ENCODE peak calls at places on chromosomes 4 and X, in ten cellular contexts. G is heart left ventricle, V is HAP-1, R is cardiac muscle cell, T is K562, D is A549, Q is tibial nerve, Z is PC-3, E is thyroid gland, H is stomach. S is an unnamed sample. For H3K9me3, the result is how much of the 10 kb centered on the place peaks cover.

GRCh38 chrX:115940888-115941332 is 229.6 kb upstream of the AGTR2 start:
- DNase-seq in G (no peak), V (peak), R (peak), T (peak), D (peak), Q (peak), Z (peak), E (no peak), H (peak), S (no peak)

GRCh38 chr4:152485726-152486276 is 50.1 kb downstream of the FBXW7 start:
- DNase-seq in G (no peak), V (no peak), R (peak), T (peak), D (peak), Q (no peak), Z (peak), E (no peak), H (no peak), S (peak)

GRCh38 chrX:46819136-46819535 is 17.7 kb upstream of the RP2 start:
- DNase-seq in G (no peak), V (no peak), R (no peak), T (no peak), D (no peak), Q (no peak), Z (no peak), E (peak), H (no peak), S (no peak)

GRCh38 chr4:128461300-128462103 is 173.9 kb upstream of the PGRMC2 start:
- DNase-seq in G (no peak), V (peak), R (peak), T (peak), D (peak), Q (no peak), Z (peak), E (peak), H (no peak), S (no peak)

GRCh38 chrX:71652405-71652804 is 14.9 kb upstream of the LOC101059915 start:
- DNase-seq in G (no peak), V (peak), R (peak), T (peak), D (peak), Q (no peak), Z (peak), E (peak), H (peak), S (peak)

GRCh38 chrX:44903107-44903506 is 30.1 kb downstream of the KDM6A start:
- DNase-seq in G (no peak), V (no peak), R (peak), T (peak), D (peak), Q (no peak), Z (peak), E (no peak), H (no peak), S (no peak)

GRCh38 chr4:39319678-39320077 is 46.5 kb downstream of the RFC1 start:
- DNase-seq in G (no peak), V (no peak), R (peak), T (peak), D (peak), Q (no peak), Z (peak), E (no peak), H (no peak), S (no peak)

GRCh38 chr4:40856836-40857362 is 107.1 kb downstream of the NSUN7 start:
- DNase-seq in G (peak), V (peak), R (peak), T (peak), D (peak), Q (peak), Z (peak), E (peak), H (peak), S (peak)

GRCh38 chr4:43339435-43339834 is 446.9 kb downstream of the GRXCR1 start:
- DNase-seq in G (no peak), V (no peak), R (peak), T (no peak), D (no peak), Q (no peak), Z (peak), E (no peak), H (no peak), S (no peak)

GRCh38 chrX:46713672-46714487 is 45.0 kb downstream of the SLC9A7 start:
- DNase-seq in G (no peak), V (no peak), R (peak), T (no peak), D (no peak), Q (no peak), Z (no peak), E (no peak), H (no peak), S (no peak)

GRCh38 chrX:53190363-53190960 is 34.5 kb downstream of the KDM5C start:
- DNase-seq in G (no peak), V (peak), R (no peak), T (peak), D (no peak), Q (no peak), Z (no peak), E (no peak), H (no peak), S (no peak)

GRCh38 chrX:18701621-18702361 is 5.7 kb upstream of the PPEF1 start:
- DNase-seq in G (no peak), V (peak), R (peak), T (no peak), D (peak), Q (peak), Z (peak), E (peak), H (peak), S (no peak)

GRCh38 chr4:1973661-1974060 is 35.1 kb downstream of the NELFA start:
- DNase-seq in G (no peak), V (no peak), R (no peak), T (no peak), D (no peak), Q (no peak), Z (no peak), E (no peak), H (no peak), S (no peak)

GRCh38 chr4:139719381-139720101 is 53.9 kb downstream of the MGST2 start:
- DNase-seq in G (no peak), V (no peak), R (no peak), T (no peak), D (no peak), Q (no peak), Z (no peak), E (no peak), H (no peak), S (no peak)

GRCh38 chr4:60296381-60296780 is 903.7 kb upstream of the ADGRL3 start:
- DNase-seq in G (no peak), V (no peak), R (no peak), T (no peak), D (no peak), Q (no peak), Z (no peak), E (no peak), H (no peak), S (no peak)

GRCh38 chrX:33160273-33160672 is 51.1 kb downstream of the DMD start:
- DNase-seq in G (no peak), V (no peak), R (no peak), T (no peak), D (no peak), Q (no peak), Z (no peak), E (no peak), H (no peak), S (no peak)

GRCh38 chr4:148857234-148857972 is 415.2 kb upstream of the NR3C2 start:
- DNase-seq in G (no peak), V (no peak), R (no peak), T (no peak), D (no peak), Q (no peak), Z (no peak), E (peak), H (no peak), S (no peak)

GRCh38 chrX:330726-331144 is 12.1 kb upstream of the GTPBP6 start:
- DNase-seq in G (peak), V (no peak), R (no peak), T (no peak), D (no peak), Q (no peak), Z (no peak), E (no peak), H (no peak), S (no peak)

GRCh38 chrX:387729-388128 is 1.0 kb upstream of the PPP2R3B start:
- DNase-seq in G (no peak), V (no peak), R (no peak), T (no peak), D (no peak), Q (no peak), Z (no peak), E (no peak), H (no peak), S (no peak)

GRCh38 chrX:136598631-136599030 is 49.3 kb upstream of the CD40LG start:
- DNase-seq in G (no peak), V (no peak), R (no peak), T (no peak), D (no peak), Q (no peak), Z (no peak), E (no peak), H (no peak), S (no peak)

GRCh38 chr4:102438873-102439614 is 62.1 kb upstream of the NFKB1 start:
- DNase-seq in G (no peak), V (peak), R (peak), T (peak), D (peak), Q (no peak), Z (peak), E (no peak), H (no peak), S (no peak)

GRCh38 chrX:45506149-45506768 is 305.6 kb upstream of the DIPK2B start:
- DNase-seq in G (no peak), V (no peak), R (no peak), T (no peak), D (no peak), Q (no peak), Z (no peak), E (no peak), H (no peak), S (no peak)

GRCh38 chr4:121574618-121575017 is 122.2 kb downstream of the ANXA5 start:
- DNase-seq in G (no peak), V (no peak), R (no peak), T (no peak), D (no peak), Q (no peak), Z (no peak), E (no peak), H (no peak), S (no peak)

GRCh38 chr4:107757860-107758476 is 37.9 kb upstream of the PAPSS1 start:
- DNase-seq in G (no peak), V (no peak), R (peak), T (peak), D (peak), Q (no peak), Z (peak), E (no peak), H (no peak), S (peak)

GRCh38 chr4:186702297-186702696 is 21.4 kb downstream of the FAT1 start:
- DNase-seq in G (no peak), V (no peak), R (peak), T (no peak), D (no peak), Q (no peak), Z (no peak), E (no peak), H (no peak), S (no peak)

GRCh38 chr4:40702800-40703151 is 47.0 kb upstream of the NSUN7 start:
- DNase-seq in G (no peak), V (no peak), R (no peak), T (no peak), D (no peak), Q (no peak), Z (peak), E (no peak), H (no peak), S (no peak)

GRCh38 chr4:126834854-126835253 is 797.9 kb upstream of the INTU start:
- DNase-seq in G (no peak), V (no peak), R (no peak), T (no peak), D (no peak), Q (no peak), Z (no peak), E (no peak), H (no peak), S (no peak)
- H3K9me3 ChIP-seq in G (under half), V (under half), R (under half), T (under half), D (under half), Q (under half), Z (under half), E (under half), H (under half), S (under half)

GRCh38 chr4:61752617-61753016 is 552.5 kb downstream of the ADGRL3 start:
- DNase-seq in G (no peak), V (no peak), R (no peak), T (no peak), D (no peak), Q (no peak), Z (no peak), E (no peak), H (no peak), S (no peak)
- H3K9me3 ChIP-seq in G (under half), V (under half), R (under half), T (under half), D (under half), Q (under half), Z (under half), E (under half), H (under half), S (under half)

GRCh38 chrX:74804574-74804973 is 120.7 kb downstream of the NEXMIF start:
- DNase-seq in G (no peak), V (no peak), R (no peak), T (no peak), D (no peak), Q (no peak), Z (no peak), E (no peak), H (no peak), S (no peak)
- H3K9me3 ChIP-seq in G (under half), V (under half), R (under half), T (under half), D (under half), Q (under half), Z (under half), E (under half), H (under half), S (under half)

GRCh38 chrX:40209951-40210617 is 112.3 kb upstream of the BCOR start:
- DNase-seq in G (no peak), V (no peak), R (no peak), T (no peak), D (no peak), Q (no peak), Z (peak), E (no peak), H (no peak), S (no peak)

GRCh38 chrX:40207626-40208025 is 109.9 kb upstream of the BCOR start:
- DNase-seq in G (no peak), V (no peak), R (no peak), T (peak), D (no peak), Q (no peak), Z (peak), E (no peak), H (no peak), S (no peak)

DNA sequence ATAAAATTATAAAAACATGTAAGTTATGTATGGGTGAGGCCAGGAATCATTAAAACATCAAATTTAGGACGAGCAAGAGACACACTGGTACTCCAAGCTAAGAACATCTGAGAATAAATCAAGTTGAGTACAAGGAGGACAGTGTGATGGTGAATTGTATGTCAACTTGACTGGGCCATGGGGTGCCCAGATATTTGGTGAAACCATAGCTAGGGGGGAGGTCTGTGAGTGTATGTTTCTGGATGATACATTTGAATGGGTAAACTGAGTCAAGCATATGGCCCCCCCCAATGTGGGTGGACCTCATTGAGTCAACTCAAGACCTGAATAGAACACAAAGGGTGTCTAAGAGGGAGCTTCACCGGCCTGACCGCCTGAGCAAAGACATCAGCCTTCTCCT is 115.3 kb upstream of the BCOR start:
- DNase-seq in G (no peak), V (no peak), R (no peak), T (no peak), D (no peak), Q (no peak), Z (no peak), E (no peak), H (no peak), S (no peak)
- H3K9me3 ChIP-seq in G (under half), V (under half), R (under half), T (under half), D (under half), Q (under half), Z (under half), E (under half), H (under half), S (under half)

DNA sequence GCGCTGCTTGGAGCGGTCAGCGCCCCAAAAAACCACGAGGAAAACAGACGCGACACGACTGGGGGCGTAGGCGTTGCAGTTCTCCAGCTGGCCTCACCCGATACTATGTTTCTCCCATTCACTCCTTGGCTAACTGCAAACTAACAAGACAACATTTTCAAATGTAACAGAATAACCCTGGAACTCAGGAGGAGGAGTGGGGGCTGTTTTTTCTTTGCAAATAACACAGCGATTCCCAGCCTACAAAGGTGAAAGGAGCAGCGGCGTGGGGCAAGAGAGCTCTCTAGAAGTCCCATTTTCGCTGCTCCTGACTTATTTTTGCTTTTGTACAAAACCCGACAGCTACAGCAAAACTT is 1.7 kb downstream of the SOX3 start:
- DNase-seq in G (no peak), V (no peak), R (no peak), T (no peak), D (no peak), Q (no peak), Z (no peak), E (no peak), H (no peak), S (no peak)
- H3K9me3 ChIP-seq in G (under half), V (under half), R (under half), T (under half), D (under half), Q (under half), Z (under half), E (under half), H (under half), S (under half)

GRCh38 chrX:144616317-144616716 is 631.0 kb upstream of the SPANXN1 start:
- DNase-seq in G (no peak), V (no peak), R (no peak), T (no peak), D (no peak), Q (no peak), Z (peak), E (no peak), H (no peak), S (no peak)
- H3K9me3 ChIP-seq in G (under half), V (under half), R (under half), T (under half), D (under half), Q (under half), Z (under half), E (under half), H (under half), S (under half)

DNA sequence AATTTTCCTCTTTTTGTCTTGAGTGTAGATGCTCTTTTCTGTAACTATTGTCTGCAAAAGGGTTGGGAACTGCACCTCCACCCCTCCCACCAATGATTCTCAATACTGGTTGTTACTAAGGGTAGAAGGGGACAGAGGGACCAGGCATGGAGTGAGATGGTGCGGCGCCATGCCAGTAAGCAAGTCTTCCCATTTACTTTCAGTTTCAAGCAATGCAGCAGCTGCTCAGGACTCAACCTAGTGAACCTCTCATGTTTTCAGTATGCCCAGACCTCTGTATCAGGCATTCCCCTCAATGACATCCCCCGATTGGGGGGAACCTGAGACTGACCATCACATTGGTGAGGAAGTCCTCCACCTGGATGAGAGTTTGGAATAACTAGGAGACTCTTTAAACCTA is 41.5 kb downstream of the ZNF81 start:
- DNase-seq in G (no peak), V (no peak), R (no peak), T (no peak), D (no peak), Q (no peak), Z (no peak), E (no peak), H (no peak), S (no peak)
- H3K9me3 ChIP-seq in G (under half), V (under half), R (under half), T (under half), D (under half), Q (under half), Z (under half), E (under half), H (under half), S (under half)

S was measured in naive thymus-derived CD4-positive, alpha-beta T cell.